ENCODE peak calls at places on chromosomes 7 and 10, in six cellular contexts. Q is A549, S is HCT116, D is HepG2, B is body of pancreas, P is heart left ventricle. X is an unnamed sample.

GRCh38 chr7:36390199-36391090 is 783 bp downstream of the ANLN start:
- DNase-seq in Q (peak), S (peak), P (peak), B (peak), D (peak), X (no peak)

GRCh38 chr7:130994378-130995115 is 260.5 kb upstream of the KLF14 start:
- DNase-seq in P (peak), B (peak), S (no peak), D (no peak), Q (no peak), X (peak)

GRCh38 chr10:126017961-126018560 is 121.7 kb downstream of the FANK1 start:
- DNase-seq in B (peak), S (no peak), P (no peak), D (no peak), Q (no peak), X (no peak)

GRCh38 chr7:94276797-94277196 is 117.9 kb upstream of the COL1A2 start:
- DNase-seq in B (peak), D (no peak), P (no peak), Q (peak), S (no peak), X (no peak)

GRCh38 chr7:26091933-26092332 is 60.1 kb upstream of the NFE2L3 start:
- DNase-seq in B (no peak), D (no peak), P (no peak), Q (peak), S (no peak), X (no peak)

GRCh38 chr10:11301571-11302111 is 284.0 kb downstream of the CELF2 start:
- DNase-seq in Q (no peak), D (no peak), B (no peak), P (no peak), S (no peak), X (no peak)

GRCh38 chr7:96023376-96023775 is 251.0 kb downstream of the DYNC1I1 start:
- DNase-seq in B (no peak), D (no peak), P (no peak), S (no peak), Q (no peak), X (no peak)

GRCh38 chr10:103986360-103986759 is 19.4 kb downstream of the SLK start:
- DNase-seq in B (no peak), P (no peak), D (no peak), S (no peak), Q (no peak), X (no peak)

GRCh38 chr7:82211333-82211732 is 232.2 kb downstream of the CACNA2D1 start:
- DNase-seq in S (no peak), D (no peak), B (no peak), P (no peak), Q (no peak), X (no peak)

GRCh38 chr10:124420254-124420653 is 1.5 kb upstream of the OAT start:
- DNase-seq in D (no peak), S (no peak), B (no peak), Q (no peak), P (no peak), X (no peak)

GRCh38 chr10:124419635-124420034 is 912 bp upstream of the OAT start:
- DNase-seq in P (no peak), D (no peak), Q (no peak), B (no peak), S (no peak), X (no peak)

GRCh38 chr10:124416733-124417132 is 2.0 kb downstream of the OAT start:
- DNase-seq in D (peak), P (no peak), S (no peak), Q (peak), B (no peak), X (no peak)

GRCh38 chr10:124417846-124418725 is 637 bp downstream of the OAT start:
- DNase-seq in B (peak), S (no peak), P (peak), Q (peak), D (peak), X (no peak)

GRCh38 chr10:124418726-124419501 is at the start of gene OAT:
- DNase-seq in P (peak), S (peak), D (peak), B (peak), Q (peak), X (peak)
- TF ChIP-seq CTCF in P (no peak), S (peak), D (peak), B (no peak), Q (no peak), X (no peak)

GRCh38 chr7:3821473-3821872 is 520.4 kb downstream of the SDK1 start:
- DNase-seq in S (no peak), P (no peak), D (no peak), Q (no peak), B (no peak), X (no peak)
- H3K4me3 ChIP-seq in S (no peak), P (no peak), D (no peak), Q (no peak), B (no peak), X (no peak)

GRCh38 chr7:120988591-120989299 is at the start of gene CPED1:
- DNase-seq in B (peak), D (peak), Q (peak), P (peak), S (no peak), X (no peak)
- TF ChIP-seq POLR2A in B (no peak), D (no peak), Q (no peak), P (no peak), S (no peak), X (peak)

GRCh38 chr10:19620867-19621266 is 195.4 kb upstream of the PLXDC2 start:
- DNase-seq in P (no peak), B (no peak), D (no peak), Q (no peak), S (no peak), X (no peak)
- TF ChIP-seq CTCF in P (peak), B (no peak), D (no peak), Q (no peak), S (no peak), X (no peak)

GRCh38 chr7:69182596-69183467 is 415.4 kb upstream of the AUTS2 start:
- DNase-seq in S (no peak), D (no peak), Q (no peak), B (no peak), P (no peak), X (no peak)
- H3K4me3 ChIP-seq in S (no peak), D (no peak), Q (no peak), B (no peak), P (no peak), X (no peak)

DNA sequence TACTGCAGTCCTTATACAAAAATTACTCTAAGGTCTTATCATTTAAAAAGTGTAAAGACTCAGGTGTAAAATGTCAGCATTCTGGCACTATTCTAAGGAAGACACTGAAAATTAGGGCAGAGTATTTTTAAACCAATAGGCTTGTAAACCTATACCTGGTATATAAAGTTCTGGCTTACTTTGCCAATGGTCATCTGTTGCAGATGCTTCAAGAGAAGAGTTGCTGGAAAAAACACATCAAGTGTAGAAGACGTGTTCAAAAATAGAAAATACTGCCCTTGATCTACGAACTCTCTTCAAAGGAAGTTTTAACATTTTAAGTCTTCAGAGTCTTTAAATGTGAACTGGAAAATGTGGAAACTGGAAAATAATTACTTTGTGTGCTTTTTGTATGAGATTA is 23.9 kb downstream of the NT5C3A start:
- DNase-seq in P (no peak), D (no peak), S (no peak), B (no peak), Q (no peak), X (no peak)
- TF ChIP-seq POLR2A in P (no peak), D (no peak), S (no peak), B (no peak), Q (no peak), X (no peak)

DNA sequence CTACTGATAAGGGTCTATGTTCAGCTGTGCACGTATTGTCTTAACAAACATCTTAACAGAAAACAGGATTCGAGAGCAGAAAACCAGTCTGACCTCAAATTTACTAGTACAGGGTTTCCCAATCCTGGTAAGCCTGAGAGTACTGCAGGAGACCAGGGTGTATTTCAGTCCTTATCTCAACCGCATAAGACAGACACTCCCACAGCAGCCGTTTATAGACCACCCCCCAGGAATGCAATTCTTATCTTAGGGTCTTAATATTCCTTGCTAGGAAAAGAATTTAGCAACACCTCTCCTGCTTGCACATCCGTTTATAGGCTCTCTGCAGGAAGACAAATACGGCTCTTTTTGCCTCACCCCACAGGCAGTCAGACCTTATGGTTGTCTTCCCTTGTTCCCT is 277.3 kb downstream of the SDK1 start:
- DNase-seq in B (no peak), Q (no peak), D (no peak), P (no peak), S (no peak), X (no peak)
- TF ChIP-seq CTCF in B (no peak), Q (no peak), D (no peak), P (no peak), S (no peak), X (no peak)

DNA sequence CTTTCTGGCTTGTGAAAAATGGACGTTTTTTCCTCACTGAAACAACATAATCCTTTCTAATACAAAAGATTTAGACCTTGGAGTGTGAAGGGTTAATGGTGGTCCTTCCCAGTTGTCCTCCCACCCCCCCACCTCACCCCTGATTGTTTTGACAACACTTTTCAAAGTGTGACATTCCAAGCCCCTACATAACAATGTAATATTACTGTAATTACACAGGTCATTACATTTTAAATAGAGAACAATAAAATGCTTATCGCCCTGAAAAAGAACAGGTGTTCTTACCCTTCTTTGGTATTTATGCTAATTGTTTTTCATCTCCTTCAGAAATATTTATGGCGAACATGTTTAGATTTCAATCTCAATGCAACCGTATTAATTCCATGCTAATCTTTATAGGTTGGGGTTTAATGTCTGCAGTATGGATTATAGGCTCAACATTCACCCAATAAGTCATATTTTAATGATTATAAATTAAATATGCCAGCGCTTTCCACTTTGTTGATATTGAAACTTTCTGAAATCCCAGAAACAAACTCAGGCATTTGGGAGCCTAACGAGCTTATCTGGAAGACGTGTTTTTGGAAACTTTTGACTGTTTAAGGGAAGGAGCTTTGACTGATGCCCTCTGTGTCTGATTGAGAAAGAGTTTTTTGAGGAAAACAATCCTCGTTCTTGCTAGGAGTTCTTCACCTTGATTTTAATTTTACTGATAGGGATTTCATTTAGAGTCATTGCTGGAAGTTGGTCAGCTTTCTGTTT is 5.1 kb downstream of the TCF7L2 start:
- DNase-seq in B (no peak), S (no peak), P (no peak), D (no peak), Q (no peak), X (no peak)
- H3K4me3 ChIP-seq in B (no peak), S (peak), P (peak), D (peak), Q (peak), X (peak)

GRCh38 chr7:107889992-107890391 is 991 bp upstream of the DLD start:
- DNase-seq in B (no peak), P (no peak), Q (no peak), D (no peak), S (no peak), X (no peak)

GRCh38 chr7:107891619-107892366 is 810 bp downstream of the DLD start:
- DNase-seq in S (no peak), B (no peak), P (no peak), Q (peak), D (no peak), X (no peak)

GRCh38 chr7:107890493-107890961 is 456 bp upstream of the DLD start:
- DNase-seq in Q (no peak), S (no peak), D (no peak), B (no peak), P (no peak), X (no peak)

GRCh38 chr7:107890962-107891618 is at the start of gene DLD:
- DNase-seq in P (peak), B (peak), S (peak), Q (peak), D (peak), X (peak)
- TF ChIP-seq POLR2A in P (no peak), B (peak), S (peak), Q (peak), D (peak), X (peak)

GRCh38 chr10:12631787-12632562 is 282.6 kb downstream of the CAMK1D start:
- DNase-seq in Q (peak), S (no peak), P (no peak), D (peak), B (peak), X (peak)

GRCh38 chr10:12631216-12631615 is 281.9 kb downstream of the CAMK1D start:
- DNase-seq in S (no peak), Q (peak), B (peak), D (peak), P (no peak), X (no peak)

GRCh38 chr10:12635127-12635541 is 285.8 kb downstream of the CAMK1D start:
- DNase-seq in B (no peak), D (no peak), S (no peak), P (no peak), Q (peak), X (peak)

GRCh38 chr10:12634532-12634931 is 285.2 kb downstream of the CAMK1D start:
- DNase-seq in D (no peak), P (no peak), S (no peak), B (no peak), Q (no peak), X (peak)

DNA sequence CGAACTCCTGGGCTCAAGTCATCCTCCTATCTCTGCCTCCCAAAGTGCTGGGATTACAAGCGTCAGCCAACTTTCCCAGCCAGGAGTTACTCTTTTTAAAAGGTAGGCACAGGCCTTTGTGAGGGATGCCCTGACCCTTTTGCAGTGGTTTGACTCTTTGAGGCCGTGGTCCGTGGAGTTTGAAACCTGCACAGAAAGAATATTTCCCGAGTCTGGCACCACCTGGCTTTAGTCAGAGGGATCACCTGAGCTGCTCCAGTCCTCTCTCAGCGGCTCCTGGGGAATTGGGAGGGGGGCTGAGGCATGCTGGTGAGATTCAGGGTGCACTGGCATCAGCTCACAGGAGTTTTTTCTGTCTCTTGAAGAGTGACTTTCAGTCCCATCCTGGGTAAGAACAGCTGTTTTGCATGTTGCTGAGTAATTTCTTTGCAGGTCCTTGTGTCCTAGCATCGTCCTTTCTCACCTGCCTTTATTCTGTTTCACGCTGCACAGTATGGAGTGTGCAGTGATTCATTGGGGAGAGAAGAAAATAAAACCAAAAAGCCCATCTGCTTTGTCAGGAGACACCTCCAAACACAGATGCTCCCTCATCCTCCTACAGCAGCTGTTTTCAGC is 284.5 kb downstream of the CAMK1D start:
- DNase-seq in S (no peak), D (no peak), Q (no peak), P (no peak), B (no peak), X (peak)
- TF ChIP-seq CTCF in S (peak), D (no peak), Q (no peak), P (no peak), B (no peak), X (no peak)